ENCODE peak calls at places on chromosomes 11 and 22, in five cellular contexts. X is stimulated activated CD4-positive, alpha-beta T cell treated with anti-CD3 and anti-CD28 coated beads, TNF-alpha, amount 100 ng/mL, for 48 hours; G is hippocampal formation; M is omental fat pad; K is NCI-H1092. R is an unnamed sample.

GRCh38 chr11:65355776-65356393 is 1.3 kb downstream of the TIGD3 start:
- DNase-seq in M (no peak), G (no peak), X (no peak), K (no peak), R (no peak)

GRCh38 chr11:8262552-8263108 is 1.0 kb downstream of the LMO1 start:
- DNase-seq in X (no peak), M (no peak), K (peak; percentile 51), G (no peak), R (no peak)

GRCh38 chr11:120432056-120433018 is 79.2 kb upstream of the GRIK4 start:
- DNase-seq in M (no peak), G (peak; percentile 5), K (no peak), X (peak; percentile 13), R (no peak)

GRCh38 chr22:31291403-31291715 is 929 bp downstream of the PIK3IP1 start:
- DNase-seq in G (no peak), X (no peak), K (no peak), M (no peak), R (no peak)

GRCh38 chr11:12263141-12263693 is 114.2 kb upstream of the PARVA start:
- DNase-seq in M (no peak), K (no peak), X (no peak), G (no peak), R (no peak)

GRCh38 chr11:2813141-2813908 is 72.2 kb downstream of the CDKN1C start:
- DNase-seq in K (no peak), G (no peak), M (no peak), X (no peak), R (no peak)

GRCh38 chr11:108680267-108680666 is 15.4 kb downstream of the DDX10 start:
- DNase-seq in M (no peak), K (no peak), G (no peak), X (no peak), R (no peak)

GRCh38 chr11:16986434-16987204 is 27.6 kb downstream of the PLEKHA7 start:
- DNase-seq in X (peak; percentile 29), M (no peak), K (no peak), G (no peak), R (peak; percentile 59)

GRCh38 chr22:47303161-47303890 is 540.9 kb downstream of the TBC1D22A start:
- DNase-seq in X (no peak), M (no peak), K (no peak), G (no peak), R (no peak)

GRCh38 chr11:73729594-73730206 is 31.2 kb downstream of the RAB6A start:
- DNase-seq in K (no peak), X (no peak), M (no peak), G (peak; percentile 12), R (no peak)

GRCh38 chr11:10304495-10305261 is at the start of gene ADM:
- DNase-seq in M (peak; percentile 79), X (no peak), G (peak; percentile 14), K (no peak), R (peak; percentile 66)

GRCh38 chr11:106986261-106986660 is 32.0 kb downstream of the GUCY1A2 start:
- DNase-seq in K (no peak), M (no peak), X (no peak), G (no peak), R (no peak)

GRCh38 chr11:17694711-17695110 is 24.7 kb upstream of the MYOD1 start:
- DNase-seq in G (no peak), K (no peak), M (no peak), X (no peak), R (no peak)

GRCh38 chr11:47512701-47513100 is 40.2 kb downstream of the CELF1 start:
- DNase-seq in K (no peak), X (no peak), M (no peak), G (no peak), R (no peak)

R was measured in stimulated activated effector memory CD8-positive, alpha-beta T cell treated with anti-CD3 and anti-CD28 coated beads, Interleukin-12 subunit alpha, Interleukin-12 subunit beta, amount 100 ng/mL, for 72 hours.